ENCODE peak calls at places on chromosomes 6 and 20, in six cellular contexts. B is left lobe of liver, U is NCI-H1105 treated with DMSO at 0.1 percent for 48 hours, F is prostate gland, Q is uterus, I is HS-5. L is an unnamed sample.

GRCh38 chr6:31057426-31058003 is 47.2 kb downstream of the MUC22 start:
- DNase-seq in B (no peak), U (no peak), F (no peak), Q (no peak), I (peak; percentile 64), L (peak; percentile 89)

GRCh38 chr6:68238097-68238597 is 396.9 kb upstream of the ADGRB3 start:
- DNase-seq in B (no peak), U (no peak), F (no peak), Q (no peak), I (peak; percentile 50), L (peak; percentile 58)

GRCh38 chr6:109241199-109241598 is 141.1 kb downstream of the CD164 start:
- DNase-seq in B (no peak), U (no peak), F (no peak), Q (no peak), I (peak; percentile 78), L (no peak)

GRCh38 chr20:19929749-19930148 is 87.4 kb upstream of the NAA20 start:
- DNase-seq in B (no peak), U (no peak), F (no peak), Q (no peak), I (no peak), L (no peak)

GRCh38 chr20:64226686-64227576 is 28.6 kb upstream of the PCMTD2 start:
- DNase-seq in B (no peak), U (no peak), F (no peak), Q (no peak), I (no peak), L (no peak)

GRCh38 chr6:108872001-108872974 is 24.1 kb downstream of the ARMC2 start:
- DNase-seq in B (no peak), U (no peak), F (no peak), Q (no peak), I (no peak), L (no peak)

GRCh38 chr6:62285612-62286469 is at the start of gene KHDRBS2:
- DNase-seq in B (peak; percentile 68), U (peak; percentile 80), F (peak; percentile 41), Q (peak; percentile 60), I (peak; percentile 52), L (no peak)

GRCh38 chr20:7790189-7790588 is 150.1 kb downstream of the HAO1 start:
- DNase-seq in B (no peak), U (no peak), F (no peak), Q (no peak), I (peak; percentile 53), L (peak; percentile 29)

GRCh38 chr20:11917663-11918062 is at the start of gene BTBD3:
- DNase-seq in B (no peak), U (peak; percentile 89), F (peak; percentile 55), Q (peak; percentile 58), I (no peak), L (no peak)

GRCh38 chr6:11231564-11232176 is 798 bp downstream of the NEDD9 start:
- DNase-seq in B (no peak), U (no peak), F (no peak), Q (no peak), I (no peak), L (no peak)

GRCh38 chr6:142537612-142538478 is 236.0 kb downstream of the ADGRG6 start:
- DNase-seq in B (no peak), U (peak; percentile 27), F (no peak), Q (no peak), I (no peak), L (no peak)

GRCh38 chr6:146892613-146893401 is 294.0 kb downstream of the ADGB start:
- DNase-seq in B (no peak), U (no peak), F (no peak), Q (no peak), I (peak; percentile 71), L (no peak)

GRCh38 chr20:19992996-19993908 is 23.9 kb upstream of the NAA20 start:
- DNase-seq in B (no peak), U (no peak), F (peak; percentile 52), Q (no peak), I (peak; percentile 97), L (peak; percentile 99)

GRCh38 chr6:12969933-12970332 is 253.4 kb downstream of the PHACTR1 start:
- DNase-seq in B (no peak), U (peak; percentile 44), F (no peak), Q (no peak), I (no peak), L (no peak)

GRCh38 chr20:57990396-57990987 is 238.0 kb downstream of the ANKRD60 start:
- DNase-seq in B (no peak), U (no peak), F (no peak), Q (peak; percentile 43), I (peak; percentile 59), L (peak; percentile 56)

GRCh38 chr6:53335224-53335994 is 13.3 kb downstream of the ELOVL5 start:
- DNase-seq in B (no peak), U (no peak), F (no peak), Q (no peak), I (no peak), L (no peak)

GRCh38 chr6:125598422-125598821 is 151.0 kb upstream of the HEY2 start:
- DNase-seq in B (no peak), U (peak; percentile 16), F (no peak), Q (peak; percentile 24), I (peak; percentile 58), L (no peak)